ENCODE peak calls at places on chromosomes 1 and 21, in eight cellular contexts. L is cardiac muscle cell; Q is effector memory CD4-positive, alpha-beta T cell; R is brain microvascular endothelial cell; C is HL-60; T is heart right ventricle; K is astrocyte; O is psoas muscle. E is an unnamed sample.
A peak's percentile ranks its signal among the peaks of the same experiment; 100 is the strongest.

GRCh38 chr21:39016740-39017315 is 166.4 kb downstream of the PSMG1 start:
- DNase-seq in L (no peak), Q (no peak), R (no peak), C (peak; percentile 92), T (no peak), K (no peak), O (no peak), E (no peak)

GRCh38 chr1:237748192-237748591 is 142.5 kb downstream of the ZP4 start:
- DNase-seq in L (peak; percentile 36), Q (no peak), R (no peak), C (no peak), T (no peak), K (no peak), O (no peak), E (no peak)

GRCh38 chr1:114153051-114153620 is 533 bp downstream of the SYT6 start:
- DNase-seq in L (no peak), Q (no peak), R (no peak), C (no peak), T (peak; percentile 21), K (no peak), O (peak; percentile 56), E (no peak)

GRCh38 chr1:91701494-91701869 is 184.5 kb downstream of the TGFBR3 start:
- DNase-seq in L (no peak), Q (no peak), R (peak; percentile 14), C (no peak), T (no peak), K (no peak), O (no peak), E (no peak)

GRCh38 chr1:232594018-232594502 is 35.9 kb downstream of the SIPA1L2 start:
- DNase-seq in L (no peak), Q (no peak), R (no peak), C (no peak), T (no peak), K (peak; percentile 49), O (no peak), E (no peak)

GRCh38 chr1:110872745-110873435 is at the start of gene CD53:
- DNase-seq in L (no peak), Q (peak; percentile 45), R (no peak), C (peak; percentile 87), T (no peak), K (no peak), O (no peak), E (no peak)

GRCh38 chr1:193537266-193538003 is 351.0 kb upstream of the B3GALT2 start:
- DNase-seq in L (no peak), Q (no peak), R (no peak), C (no peak), T (no peak), K (no peak), O (no peak), E (no peak)

GRCh38 chr1:10866314-10867091 is 70.1 kb upstream of the CASZ1 start:
- DNase-seq in L (peak; percentile 23), Q (no peak), R (peak; percentile 6), C (no peak), T (no peak), K (peak; percentile 16), O (peak; percentile 17), E (no peak)

GRCh38 chr1:195954848-195955247 is 653.4 kb downstream of the KCNT2 start:
- DNase-seq in L (no peak), Q (no peak), R (no peak), C (no peak), T (peak; percentile 11), K (no peak), O (no peak), E (no peak)

GRCh38 chr21:21295303-21295702 is 297.1 kb downstream of the NCAM2 start:
- DNase-seq in L (no peak), Q (no peak), R (no peak), C (no peak), T (no peak), K (no peak), O (no peak), E (no peak)

GRCh38 chr1:107251839-107252238 is 111.0 kb downstream of the NTNG1 start:
- DNase-seq in L (no peak), Q (no peak), R (no peak), C (no peak), T (no peak), K (no peak), O (no peak), E (no peak)

GRCh38 chr1:107252271-107252670 is 111.4 kb downstream of the NTNG1 start:
- DNase-seq in L (no peak), Q (no peak), R (no peak), C (no peak), T (no peak), K (no peak), O (no peak), E (no peak)

GRCh38 chr1:107254306-107254705 is 113.5 kb downstream of the NTNG1 start:
- DNase-seq in L (no peak), Q (no peak), R (no peak), C (no peak), T (no peak), K (no peak), O (no peak), E (no peak)

GRCh38 chr1:107250169-107250568 is 109.3 kb downstream of the NTNG1 start:
- DNase-seq in L (no peak), Q (no peak), R (no peak), C (no peak), T (no peak), K (peak; percentile 53), O (no peak), E (no peak)

GRCh38 chr1:107251083-107251482 is 110.2 kb downstream of the NTNG1 start:
- DNase-seq in L (no peak), Q (no peak), R (no peak), C (no peak), T (no peak), K (peak; percentile 44), O (no peak), E (no peak)
- H3K27ac ChIP-seq in L (no peak overlapping the region), Q (no peak overlapping the region), R (no peak overlapping the region), C (no peak overlapping the region), T (no peak overlapping the region), K (no peak overlapping the region), O (no peak overlapping the region), E (no peak overlapping the region)

GRCh38 chr1:228735871-228736586 is 750 bp downstream of the RHOU start:
- DNase-seq in L (peak; percentile 65), Q (no peak), R (no peak), C (peak; percentile 25), T (peak; percentile 56), K (no peak), O (peak; percentile 73), E (no peak)
- H3K4me3 ChIP-seq in L (peak overlapping the region; percentile 93), Q (peak overlapping the region; percentile 75), R (peak overlapping the region; percentile 12), C (peak overlapping the region; percentile 83), T (peak overlapping the region; percentile 87), K (no peak overlapping the region), O (peak overlapping the region; percentile 91), E (peak overlapping the region; percentile 95)

DNA sequence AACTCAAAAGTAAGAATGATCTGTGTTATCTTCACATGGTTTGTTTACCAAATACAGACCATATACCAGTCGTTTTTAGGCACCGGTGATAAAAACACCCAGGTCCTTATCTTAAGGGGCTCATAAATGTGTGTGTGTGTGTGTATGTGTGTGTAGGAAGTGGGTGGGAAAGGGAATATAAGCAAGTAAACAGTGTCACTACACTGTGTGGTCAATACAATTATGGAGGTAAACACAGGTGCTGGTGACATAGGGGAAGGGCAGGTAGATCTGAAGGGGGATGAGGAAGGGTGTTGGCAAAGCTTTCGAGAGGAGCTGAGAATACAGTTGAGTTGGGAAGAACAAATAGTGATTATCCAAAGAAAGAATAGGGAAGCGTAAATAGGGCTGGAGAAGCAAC is 19.1 kb upstream of the MRPS6 start:
- DNase-seq in L (no peak), Q (no peak), R (no peak), C (no peak), T (no peak), K (no peak), O (no peak), E (no peak)
- H3K27ac ChIP-seq in L (no peak overlapping the region), Q (no peak overlapping the region), R (no peak overlapping the region), C (no peak overlapping the region), T (no peak overlapping the region), K (no peak overlapping the region), O (no peak overlapping the region), E (no peak overlapping the region)

GRCh38 chr1:1434812-1435093 is 737 bp upstream of the VWA1 start:
- DNase-seq in L (no peak), Q (no peak), R (no peak), C (no peak), T (no peak), K (no peak), O (no peak), E (no peak)
- H3K4me3 ChIP-seq in L (no peak overlapping the region), Q (no peak overlapping the region), R (no peak overlapping the region), C (no peak overlapping the region), T (peak overlapping the region; percentile 59), K (no peak overlapping the region), O (peak overlapping the region; percentile 65), E (peak overlapping the region; percentile 69)

E was measured in thoracic aorta.